ENCODE peak calls at places on chromosomes 13 and 19, in seven cellular contexts. One of them, this sample, is unnamed.

GRCh38 chr19:51698296-51698695 is 5.2 kb downstream of the SPACA6 start:
- DNase-seq in ovary: no peak
- DNase-seq in fibroblast of lung: peak
- DNase-seq in right cardiac atrium: no peak
- DNase-seq in brain microvascular endothelial cell: peak
- DNase-seq in A549: no peak
- DNase-seq in left ventricle myocardium inferior: no peak
- DNase-seq in this sample: no peak

GRCh38 chr19:43738780-43739211 is 16.0 kb downstream of the SMG9 start:
- DNase-seq in left ventricle myocardium inferior: no peak
- DNase-seq in right cardiac atrium: no peak
- DNase-seq in fibroblast of lung: peak
- DNase-seq in brain microvascular endothelial cell: no peak
- DNase-seq in A549: peak
- DNase-seq in ovary: no peak
- DNase-seq in this sample: no peak

GRCh38 chr19:10292206-10292788 is 2.5 kb downstream of the ICAM5 start:
- DNase-seq in A549: peak
- DNase-seq in ovary: peak
- DNase-seq in right cardiac atrium: peak
- DNase-seq in brain microvascular endothelial cell: no peak
- DNase-seq in fibroblast of lung: no peak
- DNase-seq in left ventricle myocardium inferior: peak
- DNase-seq in this sample: peak

GRCh38 chr13:69567514-69567913 is 540.1 kb upstream of the ATXN8OS start:
- DNase-seq in right cardiac atrium: no peak
- DNase-seq in A549: no peak
- DNase-seq in brain microvascular endothelial cell: no peak
- DNase-seq in fibroblast of lung: no peak
- DNase-seq in left ventricle myocardium inferior: no peak
- DNase-seq in ovary: no peak
- DNase-seq in this sample: no peak

GRCh38 chr19:43688059-43688763 is 18.2 kb upstream of the PLAUR start:
- DNase-seq in brain microvascular endothelial cell: no peak
- DNase-seq in ovary: no peak
- DNase-seq in fibroblast of lung: no peak
- DNase-seq in right cardiac atrium: no peak
- DNase-seq in left ventricle myocardium inferior: no peak
- DNase-seq in A549: no peak
- DNase-seq in this sample: no peak

GRCh38 chr13:27933580-27934328 is 14.0 kb downstream of the PDX1 start:
- DNase-seq in left ventricle myocardium inferior: no peak
- DNase-seq in ovary: no peak
- DNase-seq in right cardiac atrium: no peak
- DNase-seq in A549: no peak
- DNase-seq in fibroblast of lung: no peak
- DNase-seq in brain microvascular endothelial cell: no peak
- DNase-seq in this sample: no peak

GRCh38 chr13:21076265-21076653 is 14.9 kb upstream of the LATS2 start:
- DNase-seq in brain microvascular endothelial cell: no peak
- DNase-seq in ovary: no peak
- DNase-seq in right cardiac atrium: no peak
- DNase-seq in left ventricle myocardium inferior: no peak
- DNase-seq in fibroblast of lung: no peak
- DNase-seq in A549: no peak
- DNase-seq in this sample: no peak

GRCh38 chr19:5828661-5829566 is 10.6 kb downstream of the FUT6 start:
- DNase-seq in A549: no peak
- DNase-seq in fibroblast of lung: no peak
- DNase-seq in right cardiac atrium: peak
- DNase-seq in ovary: no peak
- DNase-seq in brain microvascular endothelial cell: no peak
- DNase-seq in left ventricle myocardium inferior: peak
- DNase-seq in this sample: no peak

GRCh38 chr13:36712785-36713184 is 39.0 kb downstream of the SERTM1 start:
- DNase-seq in right cardiac atrium: no peak
- DNase-seq in left ventricle myocardium inferior: no peak
- DNase-seq in A549: no peak
- DNase-seq in brain microvascular endothelial cell: peak
- DNase-seq in fibroblast of lung: peak
- DNase-seq in ovary: no peak
- DNase-seq in this sample: peak

GRCh38 chr19:10682397-10683063 is 18.7 kb upstream of the QTRT1 start:
- DNase-seq in right cardiac atrium: no peak
- DNase-seq in A549: no peak
- DNase-seq in ovary: no peak
- DNase-seq in fibroblast of lung: no peak
- DNase-seq in brain microvascular endothelial cell: no peak
- DNase-seq in left ventricle myocardium inferior: no peak
- DNase-seq in this sample: no peak

GRCh38 chr13:62706035-62706434 is 1290.4 kb upstream of the PCDH20 start:
- DNase-seq in fibroblast of lung: peak
- DNase-seq in ovary: no peak
- DNase-seq in A549: no peak
- DNase-seq in left ventricle myocardium inferior: no peak
- DNase-seq in right cardiac atrium: no peak
- DNase-seq in brain microvascular endothelial cell: no peak
- DNase-seq in this sample: no peak

DNA sequence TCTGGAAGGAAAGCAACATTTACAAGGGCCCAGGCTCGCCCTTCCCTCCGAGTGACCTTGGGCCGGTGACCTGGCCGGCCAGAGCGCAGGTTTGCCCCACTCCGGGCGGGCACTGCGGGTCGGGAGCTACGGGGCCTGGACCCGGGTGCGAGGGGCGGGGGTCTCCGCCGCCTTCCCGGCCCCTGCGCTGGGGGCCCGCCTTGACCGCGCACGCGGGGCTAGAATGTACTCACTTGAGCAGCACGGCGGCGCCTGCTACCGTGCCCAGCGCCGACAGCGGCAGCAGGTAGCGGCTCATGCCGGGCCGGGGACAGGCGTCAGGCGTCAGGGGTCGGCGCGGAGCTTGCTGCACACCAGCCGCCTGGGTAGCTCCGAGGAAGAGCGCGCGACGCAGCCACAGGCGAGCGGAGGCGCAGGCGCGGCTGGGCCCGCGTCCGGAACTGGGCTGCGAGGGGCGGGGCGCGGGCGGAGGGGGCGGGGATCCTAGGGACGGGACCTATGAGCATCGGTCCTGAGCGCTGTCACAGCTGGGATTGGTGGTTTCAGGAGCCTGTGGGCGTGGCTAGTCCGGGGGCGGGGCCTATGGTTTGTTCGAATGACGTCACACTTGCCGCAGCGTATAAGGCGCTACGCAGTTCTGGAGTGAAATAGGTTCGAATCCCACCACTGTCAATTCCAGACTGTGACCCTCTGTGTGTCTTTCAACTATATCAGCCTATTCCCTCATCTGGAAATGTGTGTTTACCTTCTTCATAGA is at the start of gene RDH13:
- DNase-seq in A549: peak
- DNase-seq in left ventricle myocardium inferior: peak
- DNase-seq in brain microvascular endothelial cell: peak
- DNase-seq in right cardiac atrium: peak
- DNase-seq in ovary: peak
- DNase-seq in fibroblast of lung: peak
- DNase-seq in this sample: peak
- H3K4me3 ChIP-seq in A549: peak
- H3K4me3 ChIP-seq in left ventricle myocardium inferior: peak
- H3K4me3 ChIP-seq in brain microvascular endothelial cell: peak
- H3K4me3 ChIP-seq in right cardiac atrium: peak
- H3K4me3 ChIP-seq in ovary: peak
- H3K4me3 ChIP-seq in fibroblast of lung: peak
- H3K4me3 ChIP-seq in this sample: peak

DNA sequence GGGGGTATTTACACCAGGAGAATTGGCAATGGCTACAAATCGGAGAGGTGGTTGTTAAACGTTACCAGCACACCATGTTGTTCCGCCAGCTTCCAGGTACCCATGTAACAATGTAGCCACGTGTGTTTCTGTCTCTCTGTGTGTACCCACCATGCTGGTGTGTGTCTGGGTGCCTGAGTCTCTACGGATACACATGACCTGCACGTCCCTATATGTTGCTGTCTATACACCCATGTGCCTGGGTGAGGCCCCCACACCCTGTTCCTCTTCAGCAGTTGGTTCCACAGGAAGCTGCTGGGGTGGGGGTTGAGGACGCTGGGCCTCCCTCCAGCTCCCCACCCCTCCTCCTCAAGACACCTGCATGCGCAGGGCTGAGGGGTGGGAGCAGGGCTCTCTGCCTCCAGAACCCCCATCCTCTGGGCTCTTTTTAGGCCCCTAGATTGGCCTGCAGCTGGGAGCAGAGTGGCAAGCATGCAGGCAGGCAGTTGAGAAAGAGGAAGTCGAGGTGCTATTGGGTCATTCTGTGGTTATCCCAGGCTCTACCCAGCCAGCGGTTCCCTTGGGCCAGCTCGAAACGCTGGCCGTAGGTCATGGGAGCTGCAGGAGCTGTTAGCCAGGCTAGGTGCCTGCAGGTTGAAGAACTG is at the start of gene ARHGEF18:
- DNase-seq in left ventricle myocardium inferior: peak
- DNase-seq in brain microvascular endothelial cell: no peak
- DNase-seq in right cardiac atrium: peak
- DNase-seq in ovary: no peak
- DNase-seq in fibroblast of lung: no peak
- DNase-seq in A549: no peak
- DNase-seq in this sample: no peak
- H3K4me3 ChIP-seq in left ventricle myocardium inferior: no peak
- H3K4me3 ChIP-seq in brain microvascular endothelial cell: no peak
- H3K4me3 ChIP-seq in right cardiac atrium: no peak
- H3K4me3 ChIP-seq in ovary: no peak
- H3K4me3 ChIP-seq in fibroblast of lung: no peak
- H3K4me3 ChIP-seq in A549: no peak
- H3K4me3 ChIP-seq in this sample: no peak

GRCh38 chr19:4016486-4016885 is 8.9 kb downstream of the PIAS4 start:
- DNase-seq in brain microvascular endothelial cell: no peak
- DNase-seq in ovary: no peak
- DNase-seq in right cardiac atrium: no peak
- DNase-seq in A549: no peak
- DNase-seq in left ventricle myocardium inferior: no peak
- DNase-seq in fibroblast of lung: no peak
- DNase-seq in this sample: no peak
- H3K4me3 ChIP-seq in brain microvascular endothelial cell: no peak
- H3K4me3 ChIP-seq in ovary: no peak
- H3K4me3 ChIP-seq in right cardiac atrium: no peak
- H3K4me3 ChIP-seq in A549: no peak
- H3K4me3 ChIP-seq in left ventricle myocardium inferior: peak
- H3K4me3 ChIP-seq in fibroblast of lung: no peak
- H3K4me3 ChIP-seq in this sample: no peak

DNA sequence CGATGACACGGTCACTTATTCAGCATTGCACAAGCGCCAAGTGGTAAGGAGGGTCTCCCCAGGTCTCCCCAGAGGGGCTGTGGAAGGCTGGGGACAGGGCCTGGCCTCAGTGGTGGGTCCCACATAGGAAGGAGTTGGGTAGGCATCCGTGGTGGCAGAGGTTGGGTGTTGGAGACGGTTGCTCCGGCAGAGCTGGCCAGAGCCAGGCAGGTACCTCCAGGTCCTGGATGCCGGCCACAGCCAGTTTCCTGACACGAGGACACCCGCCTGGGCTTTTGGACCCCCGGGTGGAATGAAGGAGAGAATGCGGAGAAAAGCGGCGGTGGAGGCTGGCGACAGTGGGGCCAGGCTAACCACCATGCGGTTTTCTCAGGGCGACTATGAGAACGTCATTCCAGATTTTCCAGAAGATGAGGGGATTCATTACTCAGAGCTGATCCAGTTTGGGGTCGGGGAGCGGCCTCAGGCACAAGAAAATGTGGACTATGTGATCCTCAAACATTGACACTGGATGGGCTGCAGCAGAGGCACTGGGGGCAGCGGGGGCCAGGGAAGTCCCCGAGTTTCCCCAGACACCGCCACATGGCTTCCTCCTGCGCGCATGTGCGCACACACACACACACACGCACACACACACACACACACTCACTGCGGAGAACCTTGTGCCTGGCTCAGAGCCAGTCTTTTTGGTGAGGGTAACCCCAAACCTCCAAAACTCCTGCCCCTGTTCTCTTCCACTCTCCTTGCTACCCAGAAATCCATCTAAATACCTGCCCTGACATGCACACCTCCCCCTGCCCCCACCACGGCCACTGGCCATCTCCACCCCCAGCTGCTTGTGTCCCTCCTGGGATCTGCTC is 1.3 kb upstream of the FFAR1 start:
- DNase-seq in right cardiac atrium: peak
- DNase-seq in left ventricle myocardium inferior: no peak
- DNase-seq in fibroblast of lung: no peak
- DNase-seq in brain microvascular endothelial cell: no peak
- DNase-seq in A549: no peak
- DNase-seq in ovary: no peak
- DNase-seq in this sample: no peak
- H3K4me3 ChIP-seq in right cardiac atrium: no peak
- H3K4me3 ChIP-seq in left ventricle myocardium inferior: no peak
- H3K4me3 ChIP-seq in fibroblast of lung: no peak
- H3K4me3 ChIP-seq in brain microvascular endothelial cell: no peak
- H3K4me3 ChIP-seq in A549: no peak
- H3K4me3 ChIP-seq in ovary: no peak
- H3K4me3 ChIP-seq in this sample: no peak

DNA sequence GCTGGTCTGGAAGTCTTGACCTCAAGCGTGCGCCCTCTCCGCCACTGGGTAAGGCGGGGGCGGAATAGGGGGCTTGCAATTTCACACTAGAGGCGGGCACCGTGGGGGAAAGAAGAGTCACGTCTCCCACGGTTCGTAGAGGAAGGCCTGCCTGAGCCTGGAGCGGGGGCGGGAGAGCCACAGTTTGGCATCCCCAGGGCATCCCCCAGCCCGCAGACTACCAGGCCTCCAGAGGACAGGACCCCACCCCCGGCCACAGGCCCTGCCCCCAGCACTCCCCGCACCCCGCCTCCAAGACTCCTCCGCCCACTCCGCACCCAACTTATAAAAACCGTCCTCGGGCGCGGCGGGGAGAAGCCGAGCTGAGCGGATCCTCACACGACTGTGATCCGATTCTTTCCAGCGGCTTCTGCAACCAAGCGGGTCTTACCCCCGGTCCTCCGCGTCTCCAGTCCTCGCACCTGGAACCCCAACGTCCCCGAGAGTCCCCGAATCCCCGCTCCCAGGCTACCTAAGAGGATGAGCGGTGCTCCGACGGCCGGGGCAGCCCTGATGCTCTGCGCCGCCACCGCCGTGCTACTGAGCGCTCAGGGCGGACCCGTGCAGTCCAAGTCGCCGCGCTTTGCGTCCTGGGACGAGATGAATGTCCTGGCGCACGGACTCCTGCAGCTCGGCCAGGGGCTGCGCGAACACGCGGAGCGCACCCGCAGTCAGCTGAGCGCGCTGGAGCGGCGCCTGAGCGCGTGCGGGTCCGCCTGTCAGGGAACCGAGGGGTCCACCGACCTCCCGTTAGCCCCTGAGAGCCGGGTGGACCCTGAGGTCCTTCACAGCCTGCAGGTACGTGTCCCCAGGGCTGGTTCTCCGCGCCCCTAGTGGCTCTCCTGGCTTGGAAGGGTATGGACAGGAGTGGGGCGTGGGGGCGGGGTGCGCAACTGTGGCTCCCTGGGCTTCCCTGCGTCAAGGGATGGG is at the start of gene ANGPTL4:
- DNase-seq in left ventricle myocardium inferior: peak
- DNase-seq in fibroblast of lung: peak
- DNase-seq in A549: peak
- DNase-seq in brain microvascular endothelial cell: peak
- DNase-seq in right cardiac atrium: peak
- DNase-seq in ovary: peak
- DNase-seq in this sample: peak
- H3K4me3 ChIP-seq in left ventricle myocardium inferior: peak
- H3K4me3 ChIP-seq in fibroblast of lung: peak
- H3K4me3 ChIP-seq in A549: peak
- H3K4me3 ChIP-seq in brain microvascular endothelial cell: peak
- H3K4me3 ChIP-seq in right cardiac atrium: peak
- H3K4me3 ChIP-seq in ovary: peak
- H3K4me3 ChIP-seq in this sample: peak